ENCODE peak calls at places on chromosomes 3 and 15, in four cellular contexts. I is H1, O is GM12878, Y is K562. J is an unnamed sample.

GRCh38 chr3:72818092-72818721 is 30.0 kb downstream of the SHQ1 start:
- DNase-seq in I (no peak), O (no peak), Y (peak), J (peak)

GRCh38 chr15:31439328-31439727 is 112.7 kb downstream of the KLF13 start:
- DNase-seq in I (peak), O (no peak), Y (peak), J (no peak)

GRCh38 chr3:73546961-73547360 is 77.8 kb downstream of the PDZRN3 start:
- DNase-seq in I (no peak), O (no peak), Y (no peak), J (no peak)

GRCh38 chr3:139269984-139270383 is 73.8 kb upstream of the MRPS22 start:
- DNase-seq in I (no peak), O (no peak), Y (no peak), J (no peak)

GRCh38 chr3:10770981-10771380 is 45.0 kb upstream of the SLC6A11 start:
- DNase-seq in I (no peak), O (no peak), Y (no peak), J (no peak)

GRCh38 chr15:94671845-94672524 is 440.6 kb downstream of the MCTP2 start:
- DNase-seq in I (no peak), O (no peak), Y (peak), J (no peak)

GRCh38 chr3:187902041-187902471 is 156.8 kb upstream of the BCL6 start:
- DNase-seq in I (no peak), O (peak), Y (no peak), J (no peak)

GRCh38 chr3:81554348-81554747 is 207.1 kb downstream of the GBE1 start:
- DNase-seq in I (no peak), O (no peak), Y (no peak), J (no peak)

GRCh38 chr3:179819379-179819778 is 166.5 kb downstream of the USP13 start:
- DNase-seq in I (no peak), O (no peak), Y (no peak), J (no peak)

GRCh38 chr15:22827125-22827524 is 11.3 kb upstream of the NIPA2 start:
- DNase-seq in I (peak), O (no peak), Y (no peak), J (no peak)

GRCh38 chr3:126399756-126400155 is 5.0 kb downstream of the CFAP100 start:
- DNase-seq in I (no peak), O (no peak), Y (no peak), J (no peak)

GRCh38 chr3:16060358-16060852 is 114.1 kb upstream of the GALNT15 start:
- DNase-seq in I (no peak), O (no peak), Y (peak), J (no peak)

GRCh38 chr3:36060950-36061349 is 319.4 kb upstream of the STAC start:
- DNase-seq in I (no peak), O (no peak), Y (no peak), J (no peak)

GRCh38 chr3:4494807-4495200 is 1.7 kb downstream of the ITPR1 start:
- DNase-seq in I (no peak), O (no peak), Y (peak), J (no peak)

GRCh38 chr3:33041909-33042308 is 55.0 kb downstream of the GLB1 start:
- DNase-seq in I (no peak), O (no peak), Y (peak), J (no peak)

GRCh38 chr3:193914602-193915001 is 221.3 kb upstream of the HES1 start:
- DNase-seq in I (no peak), O (no peak), Y (no peak), J (no peak)

GRCh38 chr3:121998588-121999473 is 23.2 kb downstream of the ILDR1 start:
- DNase-seq in I (no peak), O (no peak), Y (no peak), J (no peak)

GRCh38 chr3:175007316-175007715 is 148.2 kb downstream of the NAALADL2 start:
- DNase-seq in I (no peak), O (no peak), Y (no peak), J (no peak)

GRCh38 chr3:126546013-126546412 is 12.7 kb downstream of the C3orf22 start:
- DNase-seq in I (no peak), O (no peak), Y (no peak), J (peak)

GRCh38 chr15:101646652-101647051 is 5.5 kb downstream of the TM2D3 start:
- DNase-seq in I (no peak), O (no peak), Y (no peak), J (no peak)

GRCh38 chr15:57476533-57476975 is 100.2 kb downstream of the CGNL1 start:
- DNase-seq in I (no peak), O (no peak), Y (no peak), J (no peak)

GRCh38 chr15:98874773-98875172 is 132.8 kb downstream of the PGPEP1L start:
- DNase-seq in I (no peak), O (no peak), Y (no peak), J (no peak)

GRCh38 chr3:123067689-123068226 is 933 bp downstream of the PDIA5 start:
- DNase-seq in I (no peak), O (no peak), Y (no peak), J (no peak)

GRCh38 chr3:143658869-143659268 is 189.4 kb downstream of the SLC9A9 start:
- DNase-seq in I (no peak), O (no peak), Y (no peak), J (no peak)

GRCh38 chr3:115092220-115092791 is 54.8 kb downstream of the ZBTB20 start:
- DNase-seq in I (no peak), O (peak), Y (peak), J (peak)

GRCh38 chr15:68304611-68305337 is 27.2 kb downstream of the FEM1B start:
- DNase-seq in I (peak), O (no peak), Y (no peak), J (no peak)

GRCh38 chr3:46708401-46709146 is 7.4 kb downstream of the TMIE start:
- DNase-seq in I (no peak), O (no peak), Y (no peak), J (no peak)

GRCh38 chr3:117074833-117075232 is 365.3 kb downstream of the TUSC7 start:
- DNase-seq in I (no peak), O (no peak), Y (no peak), J (no peak)

GRCh38 chr15:33027636-33028035 is 166.9 kb downstream of the FMN1 start:
- DNase-seq in I (no peak), O (no peak), Y (no peak), J (no peak)

GRCh38 chr15:85672338-85673097 is 122.2 kb downstream of the KLHL25 start:
- DNase-seq in I (no peak), O (no peak), Y (no peak), J (no peak)

GRCh38 chr15:71666723-71667122 is 143.6 kb upstream of the NR2E3 start:
- DNase-seq in I (no peak), O (no peak), Y (no peak), J (no peak)

GRCh38 chr3:70531063-70531657 is 218.7 kb upstream of the MDFIC2 start:
- DNase-seq in I (no peak), O (no peak), Y (peak), J (peak)

GRCh38 chr3:31968391-31968926 is 12.6 kb downstream of the OSBPL10 start:
- DNase-seq in I (no peak), O (no peak), Y (no peak), J (no peak)

GRCh38 chr15:88738796-88739195 is 64.4 kb upstream of the ACAN start:
- DNase-seq in I (no peak), O (no peak), Y (no peak), J (no peak)

GRCh38 chr3:152258448-152259302 is 10.1 kb upstream of the MBNL1 start:
- DNase-seq in I (no peak), O (no peak), Y (peak), J (no peak)

DNA sequence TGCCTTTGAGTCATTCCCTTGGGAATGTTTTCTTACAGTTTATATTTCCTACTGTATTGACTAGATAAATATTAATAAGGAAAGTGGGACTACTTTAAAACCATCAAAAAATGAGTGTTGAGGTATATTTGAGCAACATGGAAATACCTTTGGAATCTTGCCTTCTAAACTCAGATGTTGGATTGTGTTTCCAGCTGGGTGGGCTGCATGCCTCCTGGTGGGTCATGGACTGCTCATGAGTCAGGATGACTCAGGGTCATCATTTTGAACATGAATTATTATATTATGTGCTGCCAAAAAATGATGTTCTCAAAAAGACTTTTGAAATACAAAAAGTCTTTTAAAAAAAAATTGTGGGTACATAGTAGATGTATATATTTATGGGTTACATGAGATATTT is 41.1 kb upstream of the APH1B start:
- DNase-seq in I (no peak), O (no peak), Y (no peak), J (no peak)
- TF ChIP-seq NRF1 in I (no peak), O (no peak), Y (no peak), J (no peak)

GRCh38 chr3:54819926-54820325 is 107.9 kb downstream of the LRTM1 start:
- DNase-seq in I (no peak), O (no peak), Y (no peak), J (no peak)

GRCh38 chr3:54817628-54818027 is 110.2 kb downstream of the LRTM1 start:
- DNase-seq in I (no peak), O (no peak), Y (no peak), J (no peak)

GRCh38 chr3:54826255-54826691 is 101.6 kb downstream of the LRTM1 start:
- DNase-seq in I (no peak), O (no peak), Y (no peak), J (no peak)

GRCh38 chr3:54818942-54819341 is 108.9 kb downstream of the LRTM1 start:
- DNase-seq in I (no peak), O (no peak), Y (no peak), J (no peak)

DNA sequence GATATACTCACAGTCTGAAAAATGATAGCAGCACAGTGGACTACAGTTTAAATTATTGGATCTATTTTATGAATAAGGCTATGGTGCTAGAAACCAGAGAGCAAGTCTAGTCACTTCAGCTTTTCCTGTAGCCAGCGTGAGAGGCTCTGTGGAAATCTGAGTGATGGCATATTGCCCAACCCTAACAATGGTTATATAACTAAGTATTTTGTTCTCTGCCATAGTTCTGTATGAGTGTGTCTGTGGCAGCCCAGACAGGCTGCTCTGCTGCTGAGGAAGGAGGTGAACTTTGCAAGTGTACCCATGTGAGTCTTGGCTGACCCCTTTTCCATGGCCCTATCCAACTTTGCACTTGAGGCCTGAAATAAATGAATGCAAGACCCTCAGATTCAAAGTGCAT is 105.7 kb downstream of the LRTM1 start:
- DNase-seq in I (no peak), O (no peak), Y (no peak), J (no peak)
- TF ChIP-seq NRF1 in I (no peak), O (no peak), Y (no peak), J (no peak)

DNA sequence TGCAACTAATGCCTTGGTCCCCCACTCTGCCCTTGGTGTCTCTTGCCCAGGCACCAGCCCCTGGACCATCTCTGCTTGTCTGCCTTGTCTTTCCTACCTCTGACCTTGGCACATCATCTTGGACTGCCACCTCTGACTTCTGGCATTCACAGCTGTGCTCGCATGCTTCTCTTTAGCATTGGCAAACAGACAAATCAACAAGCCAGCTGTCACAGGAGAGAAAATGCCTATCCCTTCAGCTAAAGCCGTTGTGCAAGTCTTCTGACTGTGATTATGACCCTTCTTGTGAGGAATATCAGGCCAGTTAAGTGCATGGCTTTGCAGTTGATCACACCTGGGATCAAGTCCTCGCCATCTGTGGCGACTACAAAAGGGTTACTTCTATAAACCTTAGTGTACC is 84.6 kb downstream of the PRICKLE2 start:
- DNase-seq in I (no peak), O (no peak), Y (no peak), J (no peak)
- TF ChIP-seq NRF1 in I (no peak), O (no peak), Y (no peak), J (no peak)

DNA sequence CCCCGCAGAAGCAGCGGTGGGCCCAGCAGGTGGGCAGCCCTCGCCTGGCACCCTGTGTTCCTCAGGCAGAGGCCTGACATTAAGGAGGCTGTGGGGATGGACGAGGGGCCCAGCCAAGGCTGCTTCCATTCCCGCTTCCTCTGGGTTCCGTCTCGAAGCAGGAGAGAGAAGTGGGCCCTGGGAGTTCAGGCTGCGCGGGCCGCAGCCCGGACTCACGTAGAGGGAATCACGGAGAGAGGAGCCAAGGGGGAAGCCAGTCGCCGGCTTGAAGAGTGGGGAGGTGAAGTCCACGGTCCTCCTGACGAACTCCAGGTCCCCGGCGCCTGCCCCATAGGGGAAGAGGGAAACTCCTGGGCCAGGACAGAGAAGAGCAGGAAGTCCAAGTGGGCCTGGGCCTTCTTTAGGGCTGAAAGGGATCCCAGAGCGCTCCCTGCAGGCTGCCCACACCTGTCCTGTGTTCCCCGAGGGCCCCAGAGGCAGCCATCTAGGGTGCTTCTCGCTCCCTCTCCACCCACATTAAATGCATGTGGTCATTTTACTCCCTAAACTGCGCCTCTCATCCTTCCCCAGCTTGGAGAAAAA is 37.7 kb downstream of the MUC4 start:
- DNase-seq in I (no peak), O (no peak), Y (no peak), J (no peak)
- TF ChIP-seq NRF1 in I (no peak), O (no peak), Y (no peak), J (no peak)

DNA sequence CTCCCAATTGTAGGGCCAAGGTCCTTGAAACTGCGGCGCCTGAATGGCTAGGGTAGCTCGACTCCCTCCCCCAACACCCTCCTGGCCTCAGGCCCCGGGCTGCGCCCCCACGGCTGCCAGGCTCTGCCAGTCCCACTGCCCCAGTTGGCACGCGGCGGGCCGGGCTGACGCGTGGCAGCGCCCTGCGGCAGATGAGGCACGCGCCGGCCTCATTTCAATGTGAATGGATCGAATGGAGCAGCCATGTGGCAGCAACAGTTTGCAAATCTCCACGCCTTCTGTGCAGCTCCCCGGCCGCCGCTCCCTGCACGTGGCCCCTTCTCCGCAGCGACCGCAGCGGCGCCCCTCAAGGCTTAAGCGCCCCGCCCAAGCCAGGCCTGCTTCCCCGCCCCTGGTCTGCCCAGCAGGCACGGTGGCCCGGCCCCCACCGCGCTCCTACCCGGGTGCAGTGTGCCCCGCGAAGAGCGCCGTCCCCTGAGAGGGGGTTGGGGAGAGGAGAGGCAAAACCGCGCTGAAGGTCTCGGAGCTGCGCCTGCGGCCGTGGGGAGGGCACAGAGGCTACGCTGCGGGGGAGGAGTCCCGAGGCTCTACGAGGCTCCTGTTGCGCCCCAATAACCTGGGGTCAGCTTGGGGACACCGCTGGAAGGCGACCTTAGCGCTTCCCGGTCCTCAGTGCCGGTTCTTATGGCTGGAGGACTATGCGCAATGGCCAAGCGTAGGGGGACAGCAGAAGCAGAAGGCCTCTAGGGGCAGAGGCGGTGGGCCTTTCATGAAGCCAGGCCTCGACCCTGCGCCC is 3.1 kb upstream of the DLL4 start:
- DNase-seq in I (peak), O (no peak), Y (peak), J (peak)
- TF ChIP-seq NRF1 in I (no peak), O (no peak), Y (peak), J (no peak)

GRCh38 chr15:58957101-58957973 is 23.9 kb upstream of the SLTM start:
- DNase-seq in I (peak), O (no peak), Y (peak), J (peak)
- TF ChIP-seq NRF1 in I (no peak), O (no peak), Y (no peak), J (no peak)

GRCh38 chr3:163773136-163773535 is 1305.2 kb downstream of the SI start:
- DNase-seq in I (no peak), O (no peak), Y (no peak), J (no peak)
- TF ChIP-seq NRF1 in I (no peak), O (no peak), Y (no peak), J (no peak)

GRCh38 chr15:46089438-46090044 is 454.7 kb downstream of the SQOR start:
- DNase-seq in I (no peak), O (no peak), Y (no peak), J (no peak)
- TF ChIP-seq NRF1 in I (no peak), O (no peak), Y (no peak), J (no peak)

DNA sequence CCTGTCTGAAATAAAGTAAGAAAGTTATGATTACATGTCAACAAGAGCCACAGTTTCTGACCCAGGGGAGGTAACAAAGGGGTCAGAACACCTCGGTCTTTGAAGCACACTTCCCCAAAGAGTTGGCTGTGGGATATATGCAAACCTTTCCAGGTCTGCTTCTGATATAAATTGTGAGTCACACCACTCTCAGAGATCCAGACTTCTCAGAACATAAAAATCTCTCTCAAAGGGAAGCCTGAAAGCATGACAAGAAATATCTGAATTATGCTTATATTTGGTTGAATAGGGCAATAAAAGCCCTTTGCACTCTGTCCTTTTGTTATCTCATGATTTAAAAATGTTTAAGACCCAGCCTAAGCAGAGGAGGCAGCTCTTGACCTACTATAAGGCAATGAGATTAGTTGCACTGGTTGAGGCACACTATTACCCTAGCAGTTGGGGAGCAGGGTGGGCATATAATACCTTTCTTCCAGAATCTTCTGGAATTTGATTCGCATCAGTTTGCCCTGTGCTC is 56.8 kb downstream of the MYH15 start:
- DNase-seq in I (no peak), O (no peak), Y (no peak), J (no peak)
- TF ChIP-seq NRF1 in I (no peak), O (no peak), Y (no peak), J (no peak)

DNA sequence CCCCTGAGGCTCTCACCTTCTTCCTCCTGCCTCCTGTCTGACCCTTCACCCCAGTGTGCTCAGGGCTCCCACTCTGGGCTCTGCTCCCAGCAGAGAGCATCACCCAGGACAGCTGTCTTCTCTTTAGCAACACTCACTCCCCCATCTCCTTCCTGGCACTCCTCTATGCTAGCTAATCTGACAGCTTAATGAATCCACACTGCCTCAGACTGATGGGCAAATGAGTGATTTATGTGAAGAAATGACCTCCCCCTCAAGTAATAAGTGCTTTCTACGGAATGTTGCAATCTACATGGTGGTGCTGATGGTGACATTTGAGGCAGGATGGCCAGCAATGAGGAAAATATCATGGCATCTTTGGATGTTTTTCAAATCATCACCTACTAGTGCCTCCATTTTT is 83.6 kb downstream of the LSM3 start:
- DNase-seq in I (no peak), O (no peak), Y (peak), J (no peak)
- TF ChIP-seq NRF1 in I (no peak), O (no peak), Y (peak), J (no peak)